ENCODE peak calls at places on chromosomes 6 and 20, in five cellular contexts. V, W, B, G and J are unnamed samples.

GRCh38 chr6:23563329-23563728 is 562.7 kb upstream of the NRSN1 start:
- DNase-seq in V (no peak), W (no peak), B (no peak), G (no peak), J (no peak)

GRCh38 chr20:63884506-63885263 is 10.2 kb upstream of the DNAJC5 start:
- DNase-seq in V (no peak), W (no peak), B (no peak), G (no peak), J (peak)

GRCh38 chr6:141484726-141485125 is 648.0 kb upstream of the GJE1 start:
- DNase-seq in V (no peak), W (no peak), B (no peak), G (no peak), J (peak)

GRCh38 chr6:127266178-127266891 is at the start of gene RNF146:
- DNase-seq in V (peak), W (peak), B (peak), G (peak), J (peak)

GRCh38 chr20:41171736-41172295 is 34.5 kb downstream of the PLCG1 start:
- DNase-seq in V (peak), W (no peak), B (no peak), G (peak), J (no peak)

GRCh38 chr20:25295386-25296093 is 47.7 kb downstream of the PYGB start:
- DNase-seq in V (no peak), W (no peak), B (no peak), G (peak), J (no peak)

GRCh38 chr20:16486532-16486931 is 86.7 kb downstream of the KIF16B start:
- DNase-seq in V (no peak), W (no peak), B (no peak), G (no peak), J (no peak)

GRCh38 chr20:13953227-13953626 is 37.2 kb downstream of the SEL1L2 start:
- DNase-seq in V (no peak), W (no peak), B (no peak), G (peak), J (peak)

GRCh38 chr20:31923388-31924271 is 28.2 kb downstream of the PDRG1 start:
- DNase-seq in V (no peak), W (no peak), B (no peak), G (no peak), J (peak)

GRCh38 chr20:36540551-36541211 is 638 bp upstream of the MYL9 start:
- DNase-seq in V (no peak), W (no peak), B (no peak), G (peak), J (no peak)

GRCh38 chr6:21987501-21987957 is 309.3 kb downstream of the PRL start:
- DNase-seq in V (no peak), W (peak), B (peak), G (no peak), J (peak)

GRCh38 chr6:107082045-107082444 is 33.3 kb downstream of the BEND3 start:
- DNase-seq in V (no peak), W (no peak), B (no peak), G (no peak), J (no peak)

DNA sequence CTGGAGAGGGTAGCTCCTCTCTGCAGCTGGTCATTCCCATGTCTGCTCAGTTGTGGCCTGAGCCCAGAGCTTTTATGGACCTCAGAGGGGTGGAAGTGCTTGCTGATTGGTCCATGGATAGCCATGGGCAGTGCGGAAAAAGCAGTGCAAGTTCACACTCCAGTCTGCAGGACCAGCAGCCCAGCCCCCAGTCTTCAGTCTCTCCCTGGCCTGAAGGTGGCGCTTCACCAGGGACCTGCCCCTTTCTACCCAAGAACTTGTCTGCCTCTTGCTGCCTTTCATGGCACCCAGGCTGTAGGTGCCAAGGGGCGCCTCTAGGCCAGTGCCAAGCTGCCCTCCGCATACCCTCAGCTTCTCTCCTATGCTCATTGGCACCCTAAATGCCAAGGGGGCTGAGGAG is 91.0 kb downstream of the TBXT start:
- DNase-seq in V (no peak), W (no peak), B (no peak), G (peak), J (no peak)
- TF ChIP-seq CTCF in V (no peak), W (no peak), B (no peak), G (peak), J (no peak)

DNA sequence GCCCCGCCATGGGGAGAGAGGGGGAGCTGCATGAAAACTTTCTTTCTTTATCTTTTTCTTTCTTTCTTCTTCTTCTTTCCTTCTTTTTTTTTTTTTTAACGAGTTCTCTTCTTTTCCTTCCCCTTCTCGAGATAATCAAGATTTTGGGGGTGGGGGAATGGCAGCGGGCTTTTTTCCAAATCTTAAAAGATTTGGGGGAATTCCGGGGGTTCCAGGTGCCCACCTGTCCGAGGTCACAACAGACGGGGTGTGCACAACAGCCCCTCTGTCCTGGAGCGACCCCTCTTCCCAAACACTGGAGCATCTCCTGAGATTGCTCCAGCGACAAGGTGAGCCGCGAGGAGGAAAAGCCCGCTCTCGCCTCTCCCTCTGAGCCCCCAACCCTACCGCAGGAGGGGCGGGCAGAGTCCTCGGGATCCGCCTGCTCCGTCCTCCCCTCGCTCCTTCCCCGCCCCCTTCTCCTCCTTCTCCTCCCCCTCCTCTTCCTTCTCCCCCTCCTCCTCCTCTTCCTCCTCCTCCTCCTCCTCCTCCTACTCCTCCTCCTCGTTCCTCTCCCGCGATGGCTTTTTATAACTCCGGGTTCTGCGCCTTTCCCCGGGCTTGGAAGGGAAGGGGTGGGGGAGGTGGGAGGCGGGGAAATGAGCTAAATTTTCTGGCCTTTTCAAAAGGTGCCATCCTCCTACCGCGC is 694 bp upstream of the KCNB1 start:
- DNase-seq in V (no peak), W (no peak), B (no peak), G (peak), J (no peak)
- TF ChIP-seq CTCF in V (no peak), W (no peak), B (no peak), G (no peak), J (no peak)

DNA sequence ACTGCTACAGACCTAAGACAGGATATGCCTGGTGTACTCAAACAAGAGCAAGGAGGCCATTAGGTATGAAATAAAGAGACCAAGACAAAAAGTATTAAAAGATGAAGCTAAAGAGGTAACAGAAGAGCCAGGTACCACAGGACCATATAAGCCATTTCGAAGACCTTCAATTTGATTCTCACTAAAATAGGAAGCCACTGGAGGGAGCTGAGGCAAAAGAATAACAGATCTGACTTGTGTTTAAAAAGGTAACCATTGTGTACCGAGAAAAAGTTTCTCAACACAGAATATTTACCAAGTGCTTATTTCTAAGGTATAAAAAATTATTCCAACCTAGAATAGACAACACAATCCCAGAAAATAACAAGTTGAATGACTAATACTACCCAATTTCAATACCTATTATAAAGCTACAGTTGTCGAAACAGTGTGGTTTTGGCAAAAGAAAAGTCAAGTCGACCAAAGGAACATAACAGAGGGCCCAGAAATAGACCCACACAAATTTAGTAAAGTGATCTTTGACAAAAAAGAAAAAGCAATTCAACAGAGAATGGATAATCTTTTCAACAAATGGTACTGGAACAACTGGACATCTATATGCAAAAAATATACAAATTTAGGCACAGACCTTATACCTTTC is 125.3 kb upstream of the DST start:
- DNase-seq in V (no peak), W (no peak), B (no peak), G (no peak), J (no peak)
- TF ChIP-seq CTCF in V (no peak), W (no peak), B (no peak), G (peak), J (no peak)

DNA sequence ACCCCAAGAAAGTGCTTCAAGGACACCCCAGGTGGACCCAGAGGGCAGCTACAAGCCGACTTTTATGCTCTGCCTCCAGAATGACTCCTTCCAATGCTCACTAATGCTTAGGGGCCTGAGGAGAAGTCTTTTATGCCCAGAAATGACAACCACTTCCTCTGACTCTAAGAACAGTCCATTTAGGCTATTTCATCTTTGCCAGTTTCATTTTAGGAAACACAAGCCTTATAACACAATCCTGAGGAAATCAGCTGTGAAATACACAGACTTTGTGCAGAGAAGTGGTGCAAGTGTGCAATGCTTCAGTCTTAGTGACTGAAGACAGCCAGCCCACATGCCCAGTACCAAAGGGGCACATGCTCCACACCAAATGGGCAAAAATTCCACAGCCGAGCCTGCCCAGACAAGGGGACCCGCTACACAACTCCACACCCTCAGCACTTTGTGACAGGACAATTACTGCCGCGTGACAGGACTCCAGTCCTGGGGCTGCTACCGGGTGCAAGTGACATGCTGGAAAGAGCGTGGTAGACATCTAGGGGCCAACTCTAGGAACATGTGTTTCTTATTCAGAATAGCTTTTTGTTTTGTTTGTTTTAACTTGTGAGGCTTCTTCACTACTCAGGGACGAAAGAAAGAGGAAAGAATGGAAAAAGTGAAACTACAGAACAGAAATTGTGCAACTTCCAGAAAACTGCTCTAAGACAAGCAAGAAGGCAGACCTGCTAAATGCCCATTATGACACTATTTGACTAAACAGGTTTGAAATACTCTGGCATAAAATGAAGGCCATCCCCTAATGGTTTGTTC is 28.2 kb upstream of the PLAGL1 start:
- DNase-seq in V (peak), W (peak), B (peak), G (peak), J (peak)
- TF ChIP-seq CTCF in V (no peak), W (no peak), B (no peak), G (peak), J (no peak)

GRCh38 chr6:142744836-142745235 is 200.1 kb downstream of the HIVEP2 start:
- DNase-seq in V (no peak), W (no peak), B (no peak), G (no peak), J (no peak)

GRCh38 chr6:142749556-142749955 is 195.4 kb downstream of the HIVEP2 start:
- DNase-seq in V (no peak), W (no peak), B (no peak), G (no peak), J (no peak)

GRCh38 chr6:142751452-142751851 is 193.5 kb downstream of the HIVEP2 start:
- DNase-seq in V (no peak), W (no peak), B (no peak), G (no peak), J (no peak)

GRCh38 chr6:142752348-142752747 is 192.6 kb downstream of the HIVEP2 start:
- DNase-seq in V (no peak), W (no peak), B (no peak), G (no peak), J (no peak)

DNA sequence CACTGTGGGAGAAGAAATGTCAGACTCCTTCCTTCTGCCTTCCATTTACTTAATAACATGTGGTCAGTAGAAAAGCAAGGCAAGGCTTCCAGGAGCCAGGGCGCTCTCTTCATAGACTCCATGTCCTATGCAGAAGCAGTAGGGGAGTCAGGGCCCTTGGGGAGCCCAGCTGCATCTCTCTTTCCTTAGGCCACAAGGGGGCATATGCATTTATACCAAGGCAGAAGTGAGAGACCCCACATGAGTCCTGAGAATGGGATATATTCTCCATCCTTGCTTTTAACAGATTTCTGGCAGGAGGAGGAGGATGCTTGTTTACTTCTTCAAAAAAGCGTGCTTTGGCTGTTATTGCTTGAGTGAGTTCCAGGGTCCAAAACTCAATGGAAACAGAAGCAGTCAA is 198.5 kb downstream of the HIVEP2 start:
- DNase-seq in V (no peak), W (no peak), B (peak), G (peak), J (peak)
- TF ChIP-seq CTCF in V (peak), W (peak), B (peak), G (peak), J (peak)